ENCODE peak calls at places on chromosomes 12 and 14, in six cellular contexts. One of them, this sample, is unnamed.

GRCh38 chr14:77316872-77317271 is 3.8 kb downstream of the POMT2 start:
- DNase-seq in stimulated activated CD4-positive, alpha-beta T cell treated with anti-CD3 and anti-CD28 coated beads, Interleukin-12 subunit alpha, Interleukin-12 subunit beta, amount 100 ng/mL, for 24 hours: no peak
- DNase-seq in kidney tubule cell: no peak
- DNase-seq in mesothelial cell of epicardium: no peak
- DNase-seq in fibroblast of pulmonary artery: no peak
- DNase-seq in AG20443: no peak
- DNase-seq in this sample: no peak

GRCh38 chr12:87801860-87802720 is 227.1 kb downstream of the C12orf50 start:
- DNase-seq in stimulated activated CD4-positive, alpha-beta T cell treated with anti-CD3 and anti-CD28 coated beads, Interleukin-12 subunit alpha, Interleukin-12 subunit beta, amount 100 ng/mL, for 24 hours: no peak
- DNase-seq in kidney tubule cell: no peak
- DNase-seq in mesothelial cell of epicardium: no peak
- DNase-seq in fibroblast of pulmonary artery: peak
- DNase-seq in AG20443: no peak
- DNase-seq in this sample: no peak

GRCh38 chr12:25976289-25976688 is 17.8 kb downstream of the RASSF8 start:
- DNase-seq in stimulated activated CD4-positive, alpha-beta T cell treated with anti-CD3 and anti-CD28 coated beads, Interleukin-12 subunit alpha, Interleukin-12 subunit beta, amount 100 ng/mL, for 24 hours: no peak
- DNase-seq in kidney tubule cell: no peak
- DNase-seq in mesothelial cell of epicardium: no peak
- DNase-seq in fibroblast of pulmonary artery: no peak
- DNase-seq in AG20443: no peak
- DNase-seq in this sample: no peak

GRCh38 chr12:51827925-51828818 is 20.3 kb downstream of the FIGNL2 start:
- DNase-seq in stimulated activated CD4-positive, alpha-beta T cell treated with anti-CD3 and anti-CD28 coated beads, Interleukin-12 subunit alpha, Interleukin-12 subunit beta, amount 100 ng/mL, for 24 hours: no peak
- DNase-seq in kidney tubule cell: peak
- DNase-seq in mesothelial cell of epicardium: no peak
- DNase-seq in fibroblast of pulmonary artery: peak
- DNase-seq in AG20443: no peak
- DNase-seq in this sample: no peak

GRCh38 chr14:23984891-23985607 is 3.7 kb upstream of the DHRS4L2 start:
- DNase-seq in stimulated activated CD4-positive, alpha-beta T cell treated with anti-CD3 and anti-CD28 coated beads, Interleukin-12 subunit alpha, Interleukin-12 subunit beta, amount 100 ng/mL, for 24 hours: no peak
- DNase-seq in kidney tubule cell: no peak
- DNase-seq in mesothelial cell of epicardium: no peak
- DNase-seq in fibroblast of pulmonary artery: peak
- DNase-seq in AG20443: peak
- DNase-seq in this sample: no peak

GRCh38 chr14:99725774-99726537 is 41.9 kb downstream of the CYP46A1 start:
- DNase-seq in stimulated activated CD4-positive, alpha-beta T cell treated with anti-CD3 and anti-CD28 coated beads, Interleukin-12 subunit alpha, Interleukin-12 subunit beta, amount 100 ng/mL, for 24 hours: no peak
- DNase-seq in kidney tubule cell: peak
- DNase-seq in mesothelial cell of epicardium: peak
- DNase-seq in fibroblast of pulmonary artery: no peak
- DNase-seq in AG20443: no peak
- DNase-seq in this sample: no peak

GRCh38 chr12:77947746-77948145 is 117.1 kb downstream of the NAV3 start:
- DNase-seq in stimulated activated CD4-positive, alpha-beta T cell treated with anti-CD3 and anti-CD28 coated beads, Interleukin-12 subunit alpha, Interleukin-12 subunit beta, amount 100 ng/mL, for 24 hours: no peak
- DNase-seq in kidney tubule cell: peak
- DNase-seq in mesothelial cell of epicardium: no peak
- DNase-seq in fibroblast of pulmonary artery: no peak
- DNase-seq in AG20443: no peak
- DNase-seq in this sample: no peak

GRCh38 chr14:101449114-101449513 is 112.2 kb upstream of the DIO3 start:
- DNase-seq in stimulated activated CD4-positive, alpha-beta T cell treated with anti-CD3 and anti-CD28 coated beads, Interleukin-12 subunit alpha, Interleukin-12 subunit beta, amount 100 ng/mL, for 24 hours: no peak
- DNase-seq in kidney tubule cell: no peak
- DNase-seq in mesothelial cell of epicardium: no peak
- DNase-seq in fibroblast of pulmonary artery: no peak
- DNase-seq in AG20443: no peak
- DNase-seq in this sample: no peak

GRCh38 chr12:120640840-120641833 is 711 bp downstream of the CABP1 start:
- DNase-seq in stimulated activated CD4-positive, alpha-beta T cell treated with anti-CD3 and anti-CD28 coated beads, Interleukin-12 subunit alpha, Interleukin-12 subunit beta, amount 100 ng/mL, for 24 hours: peak
- DNase-seq in kidney tubule cell: peak
- DNase-seq in mesothelial cell of epicardium: peak
- DNase-seq in fibroblast of pulmonary artery: peak
- DNase-seq in AG20443: peak
- DNase-seq in this sample: no peak

GRCh38 chr14:35365130-35366047 is 39.2 kb downstream of the NFKBIA start:
- DNase-seq in stimulated activated CD4-positive, alpha-beta T cell treated with anti-CD3 and anti-CD28 coated beads, Interleukin-12 subunit alpha, Interleukin-12 subunit beta, amount 100 ng/mL, for 24 hours: peak
- DNase-seq in kidney tubule cell: peak
- DNase-seq in mesothelial cell of epicardium: no peak
- DNase-seq in fibroblast of pulmonary artery: peak
- DNase-seq in AG20443: peak
- DNase-seq in this sample: no peak

GRCh38 chr12:13195848-13196301 is 651 bp upstream of the EMP1 start:
- DNase-seq in stimulated activated CD4-positive, alpha-beta T cell treated with anti-CD3 and anti-CD28 coated beads, Interleukin-12 subunit alpha, Interleukin-12 subunit beta, amount 100 ng/mL, for 24 hours: no peak
- DNase-seq in kidney tubule cell: peak
- DNase-seq in mesothelial cell of epicardium: no peak
- DNase-seq in fibroblast of pulmonary artery: no peak
- DNase-seq in AG20443: peak
- DNase-seq in this sample: no peak

GRCh38 chr12:57213068-57213715 is 3.4 kb upstream of the NXPH4 start:
- DNase-seq in stimulated activated CD4-positive, alpha-beta T cell treated with anti-CD3 and anti-CD28 coated beads, Interleukin-12 subunit alpha, Interleukin-12 subunit beta, amount 100 ng/mL, for 24 hours: peak
- DNase-seq in kidney tubule cell: peak
- DNase-seq in mesothelial cell of epicardium: peak
- DNase-seq in fibroblast of pulmonary artery: peak
- DNase-seq in AG20443: peak
- DNase-seq in this sample: peak

GRCh38 chr14:86462193-86462592 is 932.2 kb downstream of the FLRT2 start:
- DNase-seq in stimulated activated CD4-positive, alpha-beta T cell treated with anti-CD3 and anti-CD28 coated beads, Interleukin-12 subunit alpha, Interleukin-12 subunit beta, amount 100 ng/mL, for 24 hours: no peak
- DNase-seq in kidney tubule cell: peak
- DNase-seq in mesothelial cell of epicardium: no peak
- DNase-seq in fibroblast of pulmonary artery: peak
- DNase-seq in AG20443: no peak
- DNase-seq in this sample: no peak

GRCh38 chr12:80186727-80187217 is 87.4 kb downstream of the OTOGL start:
- DNase-seq in stimulated activated CD4-positive, alpha-beta T cell treated with anti-CD3 and anti-CD28 coated beads, Interleukin-12 subunit alpha, Interleukin-12 subunit beta, amount 100 ng/mL, for 24 hours: no peak
- DNase-seq in kidney tubule cell: peak
- DNase-seq in mesothelial cell of epicardium: peak
- DNase-seq in fibroblast of pulmonary artery: peak
- DNase-seq in AG20443: peak
- DNase-seq in this sample: peak

GRCh38 chr14:54946500-54946899 is 43.9 kb upstream of the GCH1 start:
- DNase-seq in stimulated activated CD4-positive, alpha-beta T cell treated with anti-CD3 and anti-CD28 coated beads, Interleukin-12 subunit alpha, Interleukin-12 subunit beta, amount 100 ng/mL, for 24 hours: no peak
- DNase-seq in kidney tubule cell: no peak
- DNase-seq in mesothelial cell of epicardium: no peak
- DNase-seq in fibroblast of pulmonary artery: no peak
- DNase-seq in AG20443: no peak
- DNase-seq in this sample: no peak

GRCh38 chr14:89296281-89296745 is 120.7 kb downstream of the FOXN3 start:
- DNase-seq in stimulated activated CD4-positive, alpha-beta T cell treated with anti-CD3 and anti-CD28 coated beads, Interleukin-12 subunit alpha, Interleukin-12 subunit beta, amount 100 ng/mL, for 24 hours: no peak
- DNase-seq in kidney tubule cell: no peak
- DNase-seq in mesothelial cell of epicardium: no peak
- DNase-seq in fibroblast of pulmonary artery: no peak
- DNase-seq in AG20443: no peak
- DNase-seq in this sample: no peak

GRCh38 chr12:76250256-76250655 is 98.0 kb downstream of the BBS10 start:
- DNase-seq in stimulated activated CD4-positive, alpha-beta T cell treated with anti-CD3 and anti-CD28 coated beads, Interleukin-12 subunit alpha, Interleukin-12 subunit beta, amount 100 ng/mL, for 24 hours: no peak
- DNase-seq in kidney tubule cell: peak
- DNase-seq in mesothelial cell of epicardium: no peak
- DNase-seq in fibroblast of pulmonary artery: no peak
- DNase-seq in AG20443: peak
- DNase-seq in this sample: no peak

GRCh38 chr12:132907216-132907615 is 19.8 kb upstream of the CHFR start:
- DNase-seq in stimulated activated CD4-positive, alpha-beta T cell treated with anti-CD3 and anti-CD28 coated beads, Interleukin-12 subunit alpha, Interleukin-12 subunit beta, amount 100 ng/mL, for 24 hours: no peak
- DNase-seq in kidney tubule cell: no peak
- DNase-seq in mesothelial cell of epicardium: no peak
- DNase-seq in fibroblast of pulmonary artery: no peak
- DNase-seq in AG20443: peak
- DNase-seq in this sample: no peak

GRCh38 chr12:95326855-95327254 is 109.2 kb downstream of the VEZT start:
- DNase-seq in stimulated activated CD4-positive, alpha-beta T cell treated with anti-CD3 and anti-CD28 coated beads, Interleukin-12 subunit alpha, Interleukin-12 subunit beta, amount 100 ng/mL, for 24 hours: no peak
- DNase-seq in kidney tubule cell: no peak
- DNase-seq in mesothelial cell of epicardium: no peak
- DNase-seq in fibroblast of pulmonary artery: no peak
- DNase-seq in AG20443: no peak
- DNase-seq in this sample: no peak

GRCh38 chr12:79347852-79348251 is 342.9 kb downstream of the PAWR start:
- DNase-seq in stimulated activated CD4-positive, alpha-beta T cell treated with anti-CD3 and anti-CD28 coated beads, Interleukin-12 subunit alpha, Interleukin-12 subunit beta, amount 100 ng/mL, for 24 hours: no peak
- DNase-seq in kidney tubule cell: no peak
- DNase-seq in mesothelial cell of epicardium: no peak
- DNase-seq in fibroblast of pulmonary artery: no peak
- DNase-seq in AG20443: no peak
- DNase-seq in this sample: no peak

GRCh38 chr12:93772003-93772402 is 94.8 kb downstream of the CRADD start:
- DNase-seq in stimulated activated CD4-positive, alpha-beta T cell treated with anti-CD3 and anti-CD28 coated beads, Interleukin-12 subunit alpha, Interleukin-12 subunit beta, amount 100 ng/mL, for 24 hours: no peak
- DNase-seq in kidney tubule cell: no peak
- DNase-seq in mesothelial cell of epicardium: no peak
- DNase-seq in fibroblast of pulmonary artery: no peak
- DNase-seq in AG20443: no peak
- DNase-seq in this sample: no peak

GRCh38 chr14:105908481-105908911 is 382.1 kb downstream of the TMEM121 start:
- DNase-seq in stimulated activated CD4-positive, alpha-beta T cell treated with anti-CD3 and anti-CD28 coated beads, Interleukin-12 subunit alpha, Interleukin-12 subunit beta, amount 100 ng/mL, for 24 hours: no peak
- DNase-seq in kidney tubule cell: no peak
- DNase-seq in mesothelial cell of epicardium: no peak
- DNase-seq in fibroblast of pulmonary artery: no peak
- DNase-seq in AG20443: no peak
- DNase-seq in this sample: no peak

GRCh38 chr12:115941362-115941761 is 336.1 kb downstream of the MED13L start:
- DNase-seq in stimulated activated CD4-positive, alpha-beta T cell treated with anti-CD3 and anti-CD28 coated beads, Interleukin-12 subunit alpha, Interleukin-12 subunit beta, amount 100 ng/mL, for 24 hours: no peak
- DNase-seq in kidney tubule cell: no peak
- DNase-seq in mesothelial cell of epicardium: no peak
- DNase-seq in fibroblast of pulmonary artery: peak
- DNase-seq in AG20443: no peak
- DNase-seq in this sample: no peak

GRCh38 chr12:32069071-32069470 is 37.6 kb upstream of the BICD1 start:
- DNase-seq in stimulated activated CD4-positive, alpha-beta T cell treated with anti-CD3 and anti-CD28 coated beads, Interleukin-12 subunit alpha, Interleukin-12 subunit beta, amount 100 ng/mL, for 24 hours: no peak
- DNase-seq in kidney tubule cell: peak
- DNase-seq in mesothelial cell of epicardium: no peak
- DNase-seq in fibroblast of pulmonary artery: no peak
- DNase-seq in AG20443: no peak
- DNase-seq in this sample: no peak

GRCh38 chr14:90368946-90369721 is 27.7 kb upstream of the CALM1 start:
- DNase-seq in stimulated activated CD4-positive, alpha-beta T cell treated with anti-CD3 and anti-CD28 coated beads, Interleukin-12 subunit alpha, Interleukin-12 subunit beta, amount 100 ng/mL, for 24 hours: no peak
- DNase-seq in kidney tubule cell: peak
- DNase-seq in mesothelial cell of epicardium: no peak
- DNase-seq in fibroblast of pulmonary artery: no peak
- DNase-seq in AG20443: peak
- DNase-seq in this sample: peak

GRCh38 chr12:7667025-7667575 is 1.4 kb upstream of the APOBEC1 start:
- DNase-seq in stimulated activated CD4-positive, alpha-beta T cell treated with anti-CD3 and anti-CD28 coated beads, Interleukin-12 subunit alpha, Interleukin-12 subunit beta, amount 100 ng/mL, for 24 hours: no peak
- DNase-seq in kidney tubule cell: no peak
- DNase-seq in mesothelial cell of epicardium: no peak
- DNase-seq in fibroblast of pulmonary artery: no peak
- DNase-seq in AG20443: peak
- DNase-seq in this sample: no peak

GRCh38 chr12:53096761-53097160 is 706 bp upstream of the IGFBP6 start:
- DNase-seq in stimulated activated CD4-positive, alpha-beta T cell treated with anti-CD3 and anti-CD28 coated beads, Interleukin-12 subunit alpha, Interleukin-12 subunit beta, amount 100 ng/mL, for 24 hours: no peak
- DNase-seq in kidney tubule cell: no peak
- DNase-seq in mesothelial cell of epicardium: no peak
- DNase-seq in fibroblast of pulmonary artery: no peak
- DNase-seq in AG20443: no peak
- DNase-seq in this sample: no peak

GRCh38 chr12:94507455-94507854 is 47.8 kb upstream of the CEP83 start:
- DNase-seq in stimulated activated CD4-positive, alpha-beta T cell treated with anti-CD3 and anti-CD28 coated beads, Interleukin-12 subunit alpha, Interleukin-12 subunit beta, amount 100 ng/mL, for 24 hours: no peak
- DNase-seq in kidney tubule cell: no peak
- DNase-seq in mesothelial cell of epicardium: no peak
- DNase-seq in fibroblast of pulmonary artery: no peak
- DNase-seq in AG20443: no peak
- DNase-seq in this sample: no peak

GRCh38 chr14:92613008-92613658 is 99.6 kb downstream of the RIN3 start:
- DNase-seq in stimulated activated CD4-positive, alpha-beta T cell treated with anti-CD3 and anti-CD28 coated beads, Interleukin-12 subunit alpha, Interleukin-12 subunit beta, amount 100 ng/mL, for 24 hours: peak
- DNase-seq in kidney tubule cell: peak
- DNase-seq in mesothelial cell of epicardium: no peak
- DNase-seq in fibroblast of pulmonary artery: no peak
- DNase-seq in AG20443: peak
- DNase-seq in this sample: no peak

GRCh38 chr14:65330416-65330815 is 82.1 kb upstream of the FUT8 start:
- DNase-seq in stimulated activated CD4-positive, alpha-beta T cell treated with anti-CD3 and anti-CD28 coated beads, Interleukin-12 subunit alpha, Interleukin-12 subunit beta, amount 100 ng/mL, for 24 hours: no peak
- DNase-seq in kidney tubule cell: no peak
- DNase-seq in mesothelial cell of epicardium: no peak
- DNase-seq in fibroblast of pulmonary artery: no peak
- DNase-seq in AG20443: no peak
- DNase-seq in this sample: no peak

GRCh38 chr14:41604793-41605534 is 1.7 kb upstream of the LRFN5 start:
- DNase-seq in stimulated activated CD4-positive, alpha-beta T cell treated with anti-CD3 and anti-CD28 coated beads, Interleukin-12 subunit alpha, Interleukin-12 subunit beta, amount 100 ng/mL, for 24 hours: no peak
- DNase-seq in kidney tubule cell: peak
- DNase-seq in mesothelial cell of epicardium: peak
- DNase-seq in fibroblast of pulmonary artery: peak
- DNase-seq in AG20443: peak
- DNase-seq in this sample: peak

GRCh38 chr12:68137278-68137930 is 22.1 kb downstream of the IFNG start:
- DNase-seq in stimulated activated CD4-positive, alpha-beta T cell treated with anti-CD3 and anti-CD28 coated beads, Interleukin-12 subunit alpha, Interleukin-12 subunit beta, amount 100 ng/mL, for 24 hours: no peak
- DNase-seq in kidney tubule cell: no peak
- DNase-seq in mesothelial cell of epicardium: no peak
- DNase-seq in fibroblast of pulmonary artery: no peak
- DNase-seq in AG20443: no peak
- DNase-seq in this sample: no peak

GRCh38 chr12:93415723-93416464 is 25.9 kb downstream of the UBE2N start:
- DNase-seq in stimulated activated CD4-positive, alpha-beta T cell treated with anti-CD3 and anti-CD28 coated beads, Interleukin-12 subunit alpha, Interleukin-12 subunit beta, amount 100 ng/mL, for 24 hours: no peak
- DNase-seq in kidney tubule cell: no peak
- DNase-seq in mesothelial cell of epicardium: no peak
- DNase-seq in fibroblast of pulmonary artery: peak
- DNase-seq in AG20443: peak
- DNase-seq in this sample: no peak

GRCh38 chr14:26531894-26532293 is 65.9 kb downstream of the NOVA1 start:
- DNase-seq in stimulated activated CD4-positive, alpha-beta T cell treated with anti-CD3 and anti-CD28 coated beads, Interleukin-12 subunit alpha, Interleukin-12 subunit beta, amount 100 ng/mL, for 24 hours: no peak
- DNase-seq in kidney tubule cell: peak
- DNase-seq in mesothelial cell of epicardium: no peak
- DNase-seq in fibroblast of pulmonary artery: peak
- DNase-seq in AG20443: peak
- DNase-seq in this sample: no peak

GRCh38 chr12:47870175-47870781 is 34.5 kb downstream of the VDR start:
- DNase-seq in stimulated activated CD4-positive, alpha-beta T cell treated with anti-CD3 and anti-CD28 coated beads, Interleukin-12 subunit alpha, Interleukin-12 subunit beta, amount 100 ng/mL, for 24 hours: no peak
- DNase-seq in kidney tubule cell: peak
- DNase-seq in mesothelial cell of epicardium: no peak
- DNase-seq in fibroblast of pulmonary artery: peak
- DNase-seq in AG20443: peak
- DNase-seq in this sample: no peak

This sample was measured in putamen.